ENCODE peak calls at places on chromosome 6, in nine cellular contexts. One of them, this sample, is unnamed. For H3K27me3, the result is how much of the 10 kb centered on the place peaks cover.

GRCh38 chr6:36352477-36353157 is 15.9 kb upstream of the BNIP5 start:
- DNase-seq in CD8-positive, alpha-beta memory T cell: no peak
- DNase-seq in left ventricle myocardium inferior: no peak
- DNase-seq in gastrocnemius medialis: no peak
- DNase-seq in psoas muscle: no peak
- DNase-seq in stomach: no peak
- DNase-seq in SJSA1: no peak
- DNase-seq in CD4-positive, alpha-beta memory T cell: no peak
- DNase-seq in pancreas: no peak
- DNase-seq in this sample: no peak

GRCh38 chr6:153673214-153673613 is 365.8 kb upstream of the OPRM1 start:
- DNase-seq in CD8-positive, alpha-beta memory T cell: no peak
- DNase-seq in left ventricle myocardium inferior: no peak
- DNase-seq in gastrocnemius medialis: no peak
- DNase-seq in psoas muscle: no peak
- DNase-seq in stomach: no peak
- DNase-seq in SJSA1: no peak
- DNase-seq in CD4-positive, alpha-beta memory T cell: no peak
- DNase-seq in pancreas: no peak
- DNase-seq in this sample: no peak

GRCh38 chr6:166942393-166943168 is 13.8 kb downstream of the RNASET2 start:
- DNase-seq in CD8-positive, alpha-beta memory T cell: no peak
- DNase-seq in left ventricle myocardium inferior: no peak
- DNase-seq in gastrocnemius medialis: no peak
- DNase-seq in psoas muscle: no peak
- DNase-seq in stomach: no peak
- DNase-seq in SJSA1: no peak
- DNase-seq in CD4-positive, alpha-beta memory T cell: peak
- DNase-seq in pancreas: no peak
- DNase-seq in this sample: no peak

GRCh38 chr6:46042355-46042999 is 26.8 kb upstream of the CLIC5 start:
- DNase-seq in CD8-positive, alpha-beta memory T cell: no peak
- DNase-seq in left ventricle myocardium inferior: peak
- DNase-seq in gastrocnemius medialis: no peak
- DNase-seq in psoas muscle: no peak
- DNase-seq in stomach: no peak
- DNase-seq in SJSA1: peak
- DNase-seq in CD4-positive, alpha-beta memory T cell: peak
- DNase-seq in pancreas: no peak
- DNase-seq in this sample: no peak

GRCh38 chr6:7901056-7901455 is 9.5 kb downstream of the TXNDC5 start:
- DNase-seq in CD8-positive, alpha-beta memory T cell: no peak
- DNase-seq in left ventricle myocardium inferior: no peak
- DNase-seq in gastrocnemius medialis: no peak
- DNase-seq in psoas muscle: no peak
- DNase-seq in stomach: no peak
- DNase-seq in SJSA1: no peak
- DNase-seq in CD4-positive, alpha-beta memory T cell: no peak
- DNase-seq in pancreas: no peak
- DNase-seq in this sample: no peak

GRCh38 chr6:13813621-13814175 is 659 bp downstream of the MCUR1 start:
- DNase-seq in CD8-positive, alpha-beta memory T cell: no peak
- DNase-seq in left ventricle myocardium inferior: peak
- DNase-seq in gastrocnemius medialis: peak
- DNase-seq in psoas muscle: peak
- DNase-seq in stomach: peak
- DNase-seq in SJSA1: peak
- DNase-seq in CD4-positive, alpha-beta memory T cell: no peak
- DNase-seq in pancreas: peak
- DNase-seq in this sample: peak

GRCh38 chr6:113758725-113759576 is 98.2 kb upstream of the MARCKS start:
- DNase-seq in CD8-positive, alpha-beta memory T cell: no peak
- DNase-seq in left ventricle myocardium inferior: no peak
- DNase-seq in gastrocnemius medialis: no peak
- DNase-seq in psoas muscle: no peak
- DNase-seq in stomach: no peak
- DNase-seq in SJSA1: no peak
- DNase-seq in CD4-positive, alpha-beta memory T cell: no peak
- DNase-seq in pancreas: no peak
- DNase-seq in this sample: no peak

GRCh38 chr6:148700047-148700712 is 46.6 kb upstream of the UST start:
- DNase-seq in CD8-positive, alpha-beta memory T cell: no peak
- DNase-seq in left ventricle myocardium inferior: no peak
- DNase-seq in gastrocnemius medialis: no peak
- DNase-seq in psoas muscle: no peak
- DNase-seq in stomach: no peak
- DNase-seq in SJSA1: peak
- DNase-seq in CD4-positive, alpha-beta memory T cell: no peak
- DNase-seq in pancreas: no peak
- DNase-seq in this sample: no peak

GRCh38 chr6:17985934-17986655 is 1.3 kb downstream of the KIF13A start:
- DNase-seq in CD8-positive, alpha-beta memory T cell: no peak
- DNase-seq in left ventricle myocardium inferior: no peak
- DNase-seq in gastrocnemius medialis: no peak
- DNase-seq in psoas muscle: no peak
- DNase-seq in stomach: no peak
- DNase-seq in SJSA1: no peak
- DNase-seq in CD4-positive, alpha-beta memory T cell: no peak
- DNase-seq in pancreas: no peak
- DNase-seq in this sample: no peak

GRCh38 chr6:17986656-17987575 is 519 bp downstream of the KIF13A start:
- DNase-seq in CD8-positive, alpha-beta memory T cell: no peak
- DNase-seq in left ventricle myocardium inferior: peak
- DNase-seq in gastrocnemius medialis: peak
- DNase-seq in psoas muscle: peak
- DNase-seq in stomach: peak
- DNase-seq in SJSA1: peak
- DNase-seq in CD4-positive, alpha-beta memory T cell: no peak
- DNase-seq in pancreas: peak
- DNase-seq in this sample: peak

GRCh38 chr6:17983712-17984111 is 3.7 kb downstream of the KIF13A start:
- DNase-seq in CD8-positive, alpha-beta memory T cell: no peak
- DNase-seq in left ventricle myocardium inferior: no peak
- DNase-seq in gastrocnemius medialis: no peak
- DNase-seq in psoas muscle: no peak
- DNase-seq in stomach: no peak
- DNase-seq in SJSA1: no peak
- DNase-seq in CD4-positive, alpha-beta memory T cell: no peak
- DNase-seq in pancreas: no peak
- DNase-seq in this sample: no peak

GRCh38 chr6:17984822-17985660 is 2.4 kb downstream of the KIF13A start:
- DNase-seq in CD8-positive, alpha-beta memory T cell: no peak
- DNase-seq in left ventricle myocardium inferior: no peak
- DNase-seq in gastrocnemius medialis: peak
- DNase-seq in psoas muscle: no peak
- DNase-seq in stomach: no peak
- DNase-seq in SJSA1: no peak
- DNase-seq in CD4-positive, alpha-beta memory T cell: no peak
- DNase-seq in pancreas: no peak
- DNase-seq in this sample: no peak

DNA sequence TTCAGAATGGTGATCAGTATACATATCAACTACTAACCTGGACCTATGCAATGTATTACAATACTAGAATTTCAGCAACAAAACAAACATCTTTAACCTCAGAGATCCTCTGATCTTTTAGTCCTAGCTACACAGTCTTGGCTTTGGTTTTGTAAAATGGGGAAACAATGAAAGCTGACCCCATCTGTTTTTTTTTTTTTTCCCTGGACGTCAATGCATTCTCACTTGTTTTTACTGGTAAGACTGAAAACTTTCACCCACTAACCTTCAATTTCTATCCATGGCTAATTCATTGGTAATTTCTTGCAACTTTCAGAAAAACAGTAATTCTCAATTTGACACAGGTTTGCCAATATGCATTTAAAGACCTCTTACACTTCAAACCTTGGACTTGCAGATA is 3.0 kb downstream of the KIF13A start:
- DNase-seq in CD8-positive, alpha-beta memory T cell: no peak
- DNase-seq in left ventricle myocardium inferior: no peak
- DNase-seq in gastrocnemius medialis: no peak
- DNase-seq in psoas muscle: no peak
- DNase-seq in stomach: no peak
- DNase-seq in SJSA1: no peak
- DNase-seq in CD4-positive, alpha-beta memory T cell: no peak
- DNase-seq in pancreas: no peak
- DNase-seq in this sample: no peak
- H3K4me3 ChIP-seq in CD8-positive, alpha-beta memory T cell: no peak
- H3K4me3 ChIP-seq in left ventricle myocardium inferior: peak
- H3K4me3 ChIP-seq in gastrocnemius medialis: peak
- H3K4me3 ChIP-seq in psoas muscle: peak
- H3K4me3 ChIP-seq in stomach: peak
- H3K4me3 ChIP-seq in SJSA1: no peak
- H3K4me3 ChIP-seq in CD4-positive, alpha-beta memory T cell: no peak
- H3K4me3 ChIP-seq in pancreas: no peak
- H3K4me3 ChIP-seq in this sample: no peak

GRCh38 chr6:87401832-87402231 is 5.9 kb upstream of the CFAP206 start:
- DNase-seq in CD8-positive, alpha-beta memory T cell: no peak
- DNase-seq in left ventricle myocardium inferior: no peak
- DNase-seq in gastrocnemius medialis: no peak
- DNase-seq in psoas muscle: no peak
- DNase-seq in stomach: no peak
- DNase-seq in SJSA1: no peak
- DNase-seq in CD4-positive, alpha-beta memory T cell: no peak
- DNase-seq in pancreas: no peak
- DNase-seq in this sample: no peak

GRCh38 chr6:87407896-87408720 is at the start of gene CFAP206:
- DNase-seq in CD8-positive, alpha-beta memory T cell: peak
- DNase-seq in left ventricle myocardium inferior: peak
- DNase-seq in gastrocnemius medialis: peak
- DNase-seq in psoas muscle: peak
- DNase-seq in stomach: peak
- DNase-seq in SJSA1: peak
- DNase-seq in CD4-positive, alpha-beta memory T cell: peak
- DNase-seq in pancreas: peak
- DNase-seq in this sample: peak

GRCh38 chr6:87408721-87409155 is 966 bp downstream of the CFAP206 start:
- DNase-seq in CD8-positive, alpha-beta memory T cell: no peak
- DNase-seq in left ventricle myocardium inferior: no peak
- DNase-seq in gastrocnemius medialis: no peak
- DNase-seq in psoas muscle: no peak
- DNase-seq in stomach: no peak
- DNase-seq in SJSA1: no peak
- DNase-seq in CD4-positive, alpha-beta memory T cell: no peak
- DNase-seq in pancreas: no peak
- DNase-seq in this sample: no peak

DNA sequence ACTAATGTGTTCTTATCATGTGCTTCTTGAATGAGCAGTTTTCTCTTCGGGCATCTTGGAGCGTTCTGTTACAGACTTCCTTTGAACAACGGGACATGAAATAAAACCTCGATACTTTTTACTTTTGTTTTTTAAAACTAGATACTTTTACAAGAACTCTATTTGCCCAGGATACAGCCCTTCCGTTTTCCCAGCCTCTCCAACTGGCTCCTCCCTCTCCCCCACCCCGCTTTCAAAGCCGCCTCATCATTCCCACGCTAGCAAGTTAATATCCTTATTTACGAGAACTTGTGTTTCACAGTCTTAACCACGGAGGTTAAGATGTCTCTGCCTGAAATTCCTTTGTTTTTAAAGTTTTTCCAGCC is 259 bp upstream of the CFAP206 start:
- DNase-seq in CD8-positive, alpha-beta memory T cell: no peak
- DNase-seq in left ventricle myocardium inferior: no peak
- DNase-seq in gastrocnemius medialis: no peak
- DNase-seq in psoas muscle: no peak
- DNase-seq in stomach: no peak
- DNase-seq in SJSA1: no peak
- DNase-seq in CD4-positive, alpha-beta memory T cell: no peak
- DNase-seq in pancreas: peak
- DNase-seq in this sample: peak
- H3K27ac ChIP-seq in CD8-positive, alpha-beta memory T cell: no peak
- H3K27ac ChIP-seq in left ventricle myocardium inferior: peak
- H3K27ac ChIP-seq in gastrocnemius medialis: peak
- H3K27ac ChIP-seq in psoas muscle: peak
- H3K27ac ChIP-seq in stomach: peak
- H3K27ac ChIP-seq in SJSA1: no peak
- H3K27ac ChIP-seq in CD4-positive, alpha-beta memory T cell: peak
- H3K27ac ChIP-seq in pancreas: peak
- H3K27ac ChIP-seq in this sample: peak

DNA sequence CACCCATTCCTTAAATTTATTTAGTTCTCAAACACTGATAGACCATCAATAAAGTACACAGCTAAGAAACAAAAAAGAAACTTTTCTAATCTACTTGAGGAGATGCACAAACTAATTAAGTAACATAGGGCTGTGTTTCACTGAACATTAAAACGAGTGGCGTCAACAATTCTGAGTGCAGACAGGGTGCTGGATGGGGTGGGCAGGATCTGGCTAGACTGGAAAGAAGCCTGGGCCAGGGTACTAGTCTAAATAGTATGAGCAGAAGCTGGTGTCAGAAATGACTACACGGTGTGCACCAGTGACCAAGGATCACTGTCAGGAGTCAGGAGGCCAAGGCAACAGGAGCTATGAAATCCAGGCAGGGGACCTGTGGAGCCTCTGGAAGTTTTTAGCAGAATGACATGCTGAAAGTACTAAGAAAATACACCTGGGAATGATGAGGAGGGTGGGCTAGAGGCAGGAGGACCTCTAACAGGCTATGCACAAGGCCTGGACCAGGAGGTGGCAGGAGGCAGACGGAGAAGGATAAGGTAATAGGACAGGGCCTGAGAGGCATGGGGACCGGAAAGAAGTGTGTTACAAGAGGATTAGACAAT is 13.3 kb downstream of the ZBTB24 start:
- DNase-seq in CD8-positive, alpha-beta memory T cell: no peak
- DNase-seq in left ventricle myocardium inferior: no peak
- DNase-seq in gastrocnemius medialis: no peak
- DNase-seq in psoas muscle: no peak
- DNase-seq in stomach: no peak
- DNase-seq in SJSA1: no peak
- DNase-seq in CD4-positive, alpha-beta memory T cell: no peak
- DNase-seq in pancreas: no peak
- DNase-seq in this sample: no peak
- H3K27me3 ChIP-seq in CD8-positive, alpha-beta memory T cell: under half
- H3K27me3 ChIP-seq in left ventricle myocardium inferior: under half
- H3K27me3 ChIP-seq in gastrocnemius medialis: under half
- H3K27me3 ChIP-seq in psoas muscle: under half
- H3K27me3 ChIP-seq in stomach: under half
- H3K27me3 ChIP-seq in SJSA1: under half
- H3K27me3 ChIP-seq in CD4-positive, alpha-beta memory T cell: under half
- H3K27me3 ChIP-seq in pancreas: under half
- H3K27me3 ChIP-seq in this sample: under half

DNA sequence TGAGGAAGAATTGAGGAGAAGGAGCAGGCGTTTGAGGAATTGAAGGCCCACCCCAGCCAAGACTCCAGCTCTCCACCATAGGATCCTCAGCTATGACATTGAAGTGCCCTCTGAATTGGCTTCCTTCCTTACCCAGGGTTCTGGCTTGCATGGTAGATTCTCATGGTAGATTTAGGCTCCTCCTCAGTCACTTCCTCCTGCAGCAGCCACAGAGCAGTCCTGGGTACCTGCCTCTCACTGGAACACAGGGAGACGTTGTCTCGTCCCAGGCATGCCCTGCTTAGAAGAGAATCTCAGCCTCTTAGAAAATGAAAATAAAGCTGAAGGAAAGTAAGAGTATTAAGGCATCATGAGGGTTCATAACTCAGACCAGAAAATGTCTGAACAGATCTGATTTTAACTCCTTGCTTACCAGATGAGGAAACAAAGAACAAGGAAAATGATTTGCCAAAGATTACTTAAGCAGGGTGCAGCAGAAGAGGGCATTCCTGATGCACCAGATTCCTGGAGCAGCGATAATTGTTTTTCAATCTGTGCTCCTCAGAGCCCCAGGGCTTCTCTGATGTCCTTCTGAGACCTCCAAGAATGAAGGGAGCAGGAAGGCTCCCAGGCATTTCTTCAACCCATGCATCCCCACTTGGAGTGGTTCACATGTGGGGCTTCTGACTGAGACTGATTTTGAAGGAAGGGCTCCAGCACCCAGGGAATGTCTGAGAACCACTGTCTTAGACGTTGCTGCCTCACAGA is 219.8 kb downstream of the HIVEP2 start:
- DNase-seq in CD8-positive, alpha-beta memory T cell: no peak
- DNase-seq in left ventricle myocardium inferior: no peak
- DNase-seq in gastrocnemius medialis: no peak
- DNase-seq in psoas muscle: no peak
- DNase-seq in stomach: no peak
- DNase-seq in SJSA1: no peak
- DNase-seq in CD4-positive, alpha-beta memory T cell: no peak
- DNase-seq in pancreas: no peak
- DNase-seq in this sample: no peak
- H3K4me3 ChIP-seq in CD8-positive, alpha-beta memory T cell: no peak
- H3K4me3 ChIP-seq in left ventricle myocardium inferior: no peak
- H3K4me3 ChIP-seq in gastrocnemius medialis: no peak
- H3K4me3 ChIP-seq in psoas muscle: no peak
- H3K4me3 ChIP-seq in stomach: no peak
- H3K4me3 ChIP-seq in SJSA1: no peak
- H3K4me3 ChIP-seq in CD4-positive, alpha-beta memory T cell: no peak
- H3K4me3 ChIP-seq in pancreas: no peak
- H3K4me3 ChIP-seq in this sample: no peak